ENCODE peak calls at places on chromosome 5, in ten cellular contexts. N is H54; Y is hepatocyte; D is stimulated activated naive CD4-positive, alpha-beta T cell; U is nucleus accumbens; M is keratinocyte; I is progenitor cell of endocrine pancreas; T is stimulated activated naive CD8-positive, alpha-beta T cell treated with anti-CD3 and anti-CD28 coated beads, Interleukin-15, Interleukin-2, amounts not matched to agents 100 U/mL and 50 U/mL, for 24 hours; Z is EH; C is amniotic stem cell. K is an unnamed sample.

GRCh38 chr5:2751592-2752021 is at the start of gene IRX2:
- DNase-seq in N (no peak), Y (peak), D (no peak), U (peak), M (no peak), I (peak), T (no peak), Z (peak), C (no peak), K (peak)

GRCh38 chr5:141914154-141914743 is 9.4 kb upstream of the DELE1 start:
- DNase-seq in N (no peak), Y (peak), D (peak), U (peak), M (no peak), I (peak), T (peak), Z (peak), C (no peak), K (peak)

GRCh38 chr5:116576043-116576713 is 1.6 kb upstream of the SEMA6A start:
- DNase-seq in N (peak), Y (peak), D (no peak), U (peak), M (peak), I (peak), T (peak), Z (peak), C (no peak), K (peak)

GRCh38 chr5:180071418-180072255 is at the start of gene RNF130:
- DNase-seq in N (peak), Y (peak), D (peak), U (peak), M (peak), I (peak), T (peak), Z (peak), C (peak), K (peak)

GRCh38 chr5:139982975-139983240 is 60.2 kb downstream of the NRG2 start:
- DNase-seq in N (no peak), Y (no peak), D (no peak), U (no peak), M (no peak), I (no peak), T (no peak), Z (peak), C (no peak), K (no peak)

GRCh38 chr5:150245111-150245789 is 44.3 kb downstream of the CAMK2A start:
- DNase-seq in N (no peak), Y (peak), D (no peak), U (no peak), M (no peak), I (no peak), T (no peak), Z (peak), C (no peak), K (peak)

GRCh38 chr5:105503950-105504349 is 1941.4 kb upstream of the NUDT12 start:
- DNase-seq in N (peak), Y (no peak), D (no peak), U (no peak), M (no peak), I (no peak), T (no peak), Z (no peak), C (no peak), K (no peak)

GRCh38 chr5:94240616-94241287 is 377.7 kb downstream of the KIAA0825 start:
- DNase-seq in N (no peak), Y (peak), D (no peak), U (no peak), M (no peak), I (no peak), T (no peak), Z (peak), C (no peak), K (no peak)

GRCh38 chr5:158096835-158097234 is 237.9 kb upstream of the CLINT1 start:
- DNase-seq in N (no peak), Y (no peak), D (no peak), U (no peak), M (no peak), I (no peak), T (no peak), Z (no peak), C (no peak), K (no peak)

GRCh38 chr5:10581424-10581748 is 17.5 kb downstream of the ANKRD33B start:
- DNase-seq in N (no peak), Y (no peak), D (no peak), U (no peak), M (no peak), I (no peak), T (no peak), Z (no peak), C (no peak), K (no peak)

GRCh38 chr5:76705574-76705973 is 10.4 kb upstream of the F2R start:
- DNase-seq in N (no peak), Y (no peak), D (no peak), U (no peak), M (no peak), I (no peak), T (no peak), Z (no peak), C (no peak), K (no peak)